ENCODE peak calls at places on chromosomes 12 and 14, in seven cellular contexts. A is OCI-LY7, I is RWPE2, C is lower lobe of right lung, Q is colonic mucosa, O is keratinocyte, L is left ventricle myocardium inferior. K is an unnamed sample.

GRCh38 chr14:65297744-65298143 is 114.8 kb upstream of the FUT8 start:
- DNase-seq in L (no peak), A (no peak), I (no peak), O (no peak), C (no peak), Q (peak; percentile 66), K (no peak)

GRCh38 chr12:1306096-1306495 is 288.3 kb downstream of the FBXL14 start:
- DNase-seq in I (no peak), Q (no peak), L (no peak), C (no peak), A (peak; percentile 24), O (no peak), K (no peak)

GRCh38 chr12:53213348-53213747 is 6.3 kb upstream of the ITGB7 start:
- DNase-seq in O (no peak), A (peak; percentile 86), C (peak; percentile 90), L (peak; percentile 87), Q (peak; percentile 84), I (no peak), K (peak; percentile 93)

GRCh38 chr12:66920205-66920604 is 241.3 kb upstream of the GRIP1 start:
- DNase-seq in A (no peak), I (no peak), O (no peak), L (no peak), C (no peak), Q (no peak), K (no peak)

GRCh38 chr14:78075033-78075432 is 95.1 kb upstream of the NRXN3 start:
- DNase-seq in A (no peak), O (no peak), C (no peak), I (no peak), L (no peak), Q (no peak), K (no peak)

GRCh38 chr14:77086951-77087350 is 11.1 kb upstream of the CIPC start:
- DNase-seq in Q (no peak), L (no peak), C (no peak), I (no peak), O (no peak), A (no peak), K (no peak)

GRCh38 chr14:43735926-43736325 is 771.2 kb downstream of the FSCB start:
- DNase-seq in A (no peak), C (no peak), L (no peak), O (no peak), Q (no peak), I (no peak), K (no peak)

GRCh38 chr12:106586803-106587684 is 4.2 kb downstream of the RFX4 start:
- DNase-seq in L (no peak), I (no peak), Q (no peak), O (no peak), A (no peak), C (no peak), K (peak; percentile 66)

GRCh38 chr12:104522985-104523719 is 66.4 kb downstream of the CHST11 start:
- DNase-seq in C (no peak), O (no peak), Q (no peak), I (no peak), A (peak; percentile 63), L (no peak), K (no peak)

GRCh38 chr14:34030864-34031263 is 80.0 kb upstream of the EGLN3 start:
- DNase-seq in C (no peak), I (no peak), O (no peak), L (peak; percentile 45), A (no peak), Q (peak; percentile 53), K (no peak)

GRCh38 chr12:131487379-131488129 is 223.3 kb upstream of the SFSWAP start:
- DNase-seq in A (no peak), C (no peak), L (no peak), I (no peak), Q (no peak), O (no peak), K (no peak)

GRCh38 chr14:63940387-63940786 is 87.6 kb downstream of the SYNE2 start:
- DNase-seq in I (no peak), C (no peak), L (no peak), Q (no peak), A (peak; percentile 70), O (no peak), K (no peak)

GRCh38 chr14:36556811-36557433 is 25.5 kb downstream of the NKX2-8 start:
- DNase-seq in I (no peak), Q (no peak), L (no peak), A (peak; percentile 30), C (no peak), O (no peak), K (no peak)

GRCh38 chr12:32418903-32419519 is 19.7 kb downstream of the FGD4 start:
- DNase-seq in Q (no peak), A (no peak), L (no peak), I (no peak), C (no peak), O (no peak), K (no peak)

GRCh38 chr14:46381674-46382073 is 269.9 kb downstream of the RPL10L start:
- DNase-seq in A (no peak), C (no peak), O (no peak), Q (no peak), L (no peak), I (no peak), K (no peak)

GRCh38 chr14:93961610-93962009 is 14.8 kb downstream of the ASB2 start:
- DNase-seq in Q (no peak), C (no peak), I (no peak), L (no peak), O (no peak), A (peak; percentile 47), K (peak; percentile 22)

GRCh38 chr14:30990766-30991165 is 34.7 kb upstream of the AP4S1 start:
- DNase-seq in L (no peak), O (no peak), I (no peak), Q (no peak), C (no peak), A (no peak), K (no peak)

GRCh38 chr14:69755299-69755698 is 11.6 kb upstream of the SRSF5 start:
- DNase-seq in O (no peak), Q (peak; percentile 47), C (no peak), A (no peak), L (no peak), I (no peak), K (no peak)

GRCh38 chr14:49623941-49624806 is 3.6 kb downstream of the MGAT2 start:
- DNase-seq in C (no peak), O (peak; percentile 42), A (peak; percentile 44), Q (peak; percentile 36), I (no peak), L (no peak), K (no peak)

GRCh38 chr14:75373133-75373532 is 54.7 kb upstream of the JDP2 start:
- DNase-seq in Q (no peak), I (no peak), L (no peak), O (no peak), C (no peak), A (no peak), K (no peak)

GRCh38 chr12:325886-326285 is 63.2 kb downstream of the KDM5A start:
- DNase-seq in O (no peak), A (no peak), I (no peak), Q (no peak), C (no peak), L (no peak), K (no peak)

GRCh38 chr12:71436696-71437095 is 2.9 kb upstream of the LGR5 start:
- DNase-seq in I (no peak), O (no peak), A (no peak), C (no peak), L (no peak), Q (no peak), K (no peak)

GRCh38 chr12:69619050-69619449 is 8.3 kb upstream of the LRRC10 start:
- DNase-seq in L (no peak), C (no peak), Q (no peak), A (no peak), O (no peak), I (no peak), K (no peak)

GRCh38 chr12:23290627-23291330 is 658.7 kb downstream of the SOX5 start:
- DNase-seq in L (no peak), I (no peak), A (no peak), C (no peak), Q (no peak), O (no peak), K (no peak)

GRCh38 chr12:10910380-10910779 is 1.0 kb upstream of the TAS2R13 start:
- DNase-seq in C (no peak), L (no peak), A (no peak), Q (no peak), I (no peak), O (no peak), K (no peak)

GRCh38 chr12:81866081-81866480 is 106.9 kb upstream of the PPFIA2 start:
- DNase-seq in C (no peak), I (no peak), O (peak; percentile 9), L (no peak), A (no peak), Q (no peak), K (no peak)

GRCh38 chr12:81859521-81859920 is 100.4 kb upstream of the PPFIA2 start:
- DNase-seq in A (no peak), C (no peak), L (no peak), I (no peak), Q (no peak), O (no peak), K (no peak)

DNA sequence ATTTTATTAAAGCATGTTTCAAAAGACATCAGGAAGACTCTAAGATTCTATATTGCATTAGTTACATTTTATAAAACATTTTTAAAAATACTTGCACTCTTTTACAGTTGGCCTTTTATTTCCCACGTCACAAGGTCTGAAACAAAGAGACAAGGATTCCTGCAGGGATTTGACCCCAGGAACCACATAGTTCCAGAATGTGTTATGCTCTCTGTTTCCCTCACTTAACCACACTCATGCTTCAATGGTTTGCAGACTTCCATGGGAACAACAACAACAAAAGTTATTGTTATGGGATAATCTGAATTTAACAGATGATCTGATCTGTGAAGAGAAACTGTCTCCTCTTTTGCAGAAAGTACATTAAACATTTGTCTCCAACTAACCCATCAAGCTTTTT is 104.3 kb upstream of the PPFIA2 start:
- DNase-seq in I (no peak), Q (no peak), O (no peak), C (no peak), A (no peak), L (no peak), K (no peak)
- H3K4me3 ChIP-seq in I (no peak overlapping the region), Q (no peak overlapping the region), O (no peak overlapping the region), C (no peak overlapping the region), A (no peak overlapping the region), L (no peak overlapping the region), K (no peak overlapping the region)

GRCh38 chr12:22018860-22019259 is 27.2 kb upstream of the CMAS start:
- DNase-seq in O (no peak), A (no peak), C (no peak), Q (no peak), L (no peak), I (no peak), K (no peak)
- TF ChIP-seq CTCF in O (no peak), A (peak; percentile 83), C (peak; percentile 42), Q (peak; percentile 32), L (peak; percentile 67), I (peak; percentile 43), K (peak; percentile 27)

GRCh38 chr12:46457958-46458357 is 85.4 kb upstream of the SLC38A2 start:
- DNase-seq in A (no peak), L (no peak), Q (no peak), I (no peak), C (no peak), O (no peak), K (no peak)
- H3K4me1 ChIP-seq in A (peaks cover 9% of the 10 kb centered on the region), L (peaks cover 41% of the 10 kb centered on the region), Q (peaks cover 4% of the 10 kb centered on the region), I (peaks cover 48% of the 10 kb centered on the region), C (peaks cover 43% of the 10 kb centered on the region), O (peaks cover 59% of the 10 kb centered on the region), K (peaks cover 15% of the 10 kb centered on the region)

DNA sequence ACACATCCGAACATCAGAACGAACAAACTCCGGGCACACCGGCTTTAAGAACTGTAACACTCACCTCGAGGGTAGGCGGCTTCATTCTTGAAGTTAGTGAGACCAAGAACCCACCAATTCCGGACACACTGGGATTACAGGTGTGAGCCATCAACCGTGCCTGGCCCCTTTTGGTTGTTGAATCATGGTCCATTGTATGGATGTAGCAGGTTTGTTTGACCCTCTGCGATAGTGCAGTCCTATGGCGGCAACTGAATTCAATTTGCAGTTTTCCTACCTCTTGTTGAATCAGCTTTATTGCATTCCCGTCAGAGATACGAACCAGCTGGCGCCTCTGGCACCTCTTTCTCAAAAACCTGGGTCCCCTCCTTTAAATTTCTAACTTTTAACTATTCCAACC is 261.3 kb downstream of the PCNX1 start:
- DNase-seq in L (no peak), Q (no peak), O (no peak), A (no peak), C (no peak), I (no peak), K (no peak)
- H3K4me3 ChIP-seq in L (no peak overlapping the region), Q (no peak overlapping the region), O (no peak overlapping the region), A (no peak overlapping the region), C (no peak overlapping the region), I (no peak overlapping the region), K (no peak overlapping the region)